ENCODE peak calls at places on chromosomes 16 and 17, in seven cellular contexts. One of them, this sample, is unnamed.

GRCh38 chr16:81956213-81956948 is 54.9 kb downstream of the SDR42E1 start:
- DNase-seq in H9: no peak
- DNase-seq in trophoblast cell: peak
- DNase-seq in neuronal stem cell: no peak
- DNase-seq in mesenchymal stem cell: no peak
- DNase-seq in IMR-90: no peak
- DNase-seq in H1: no peak
- DNase-seq in this sample: no peak

GRCh38 chr17:70099267-70099666 is 24.2 kb downstream of the KCNJ16 start:
- DNase-seq in neuronal stem cell: no peak
- DNase-seq in H1: no peak
- DNase-seq in trophoblast cell: no peak
- DNase-seq in H9: no peak
- DNase-seq in IMR-90: no peak
- DNase-seq in mesenchymal stem cell: no peak
- DNase-seq in this sample: no peak

GRCh38 chr16:23286131-23286532 is 16.0 kb upstream of the SCNN1B start:
- DNase-seq in mesenchymal stem cell: no peak
- DNase-seq in H1: no peak
- DNase-seq in trophoblast cell: peak
- DNase-seq in neuronal stem cell: no peak
- DNase-seq in IMR-90: peak
- DNase-seq in H9: no peak
- DNase-seq in this sample: no peak

GRCh38 chr16:85950519-85950918 is 51.6 kb downstream of the IRF8 start:
- DNase-seq in trophoblast cell: peak
- DNase-seq in H9: no peak
- DNase-seq in mesenchymal stem cell: no peak
- DNase-seq in IMR-90: no peak
- DNase-seq in H1: no peak
- DNase-seq in neuronal stem cell: no peak
- DNase-seq in this sample: no peak

GRCh38 chr17:8831234-8831849 is 32.2 kb upstream of the MFSD6L start:
- DNase-seq in trophoblast cell: no peak
- DNase-seq in mesenchymal stem cell: no peak
- DNase-seq in neuronal stem cell: no peak
- DNase-seq in H1: peak
- DNase-seq in H9: no peak
- DNase-seq in IMR-90: no peak
- DNase-seq in this sample: no peak

GRCh38 chr17:20214807-20215206 is 205.6 kb downstream of the SPECC1 start:
- DNase-seq in neuronal stem cell: no peak
- DNase-seq in IMR-90: no peak
- DNase-seq in H9: no peak
- DNase-seq in trophoblast cell: no peak
- DNase-seq in H1: no peak
- DNase-seq in mesenchymal stem cell: no peak
- DNase-seq in this sample: no peak

GRCh38 chr16:57416084-57416483 is 11.5 kb downstream of the CCL17 start:
- DNase-seq in H9: no peak
- DNase-seq in mesenchymal stem cell: no peak
- DNase-seq in IMR-90: no peak
- DNase-seq in neuronal stem cell: no peak
- DNase-seq in H1: no peak
- DNase-seq in trophoblast cell: no peak
- DNase-seq in this sample: no peak

GRCh38 chr17:45675012-45675411 is 109.1 kb upstream of the CRHR1 start:
- DNase-seq in H1: no peak
- DNase-seq in neuronal stem cell: no peak
- DNase-seq in H9: no peak
- DNase-seq in mesenchymal stem cell: no peak
- DNase-seq in trophoblast cell: no peak
- DNase-seq in IMR-90: no peak
- DNase-seq in this sample: no peak

GRCh38 chr16:55116165-55116894 is 185.7 kb downstream of the IRX5 start:
- DNase-seq in neuronal stem cell: no peak
- DNase-seq in trophoblast cell: no peak
- DNase-seq in H9: no peak
- DNase-seq in mesenchymal stem cell: peak
- DNase-seq in H1: no peak
- DNase-seq in IMR-90: peak
- DNase-seq in this sample: no peak

GRCh38 chr16:73949574-73950348 is 346.9 kb upstream of the PSMD7 start:
- DNase-seq in H1: no peak
- DNase-seq in neuronal stem cell: no peak
- DNase-seq in H9: no peak
- DNase-seq in mesenchymal stem cell: peak
- DNase-seq in IMR-90: peak
- DNase-seq in trophoblast cell: peak
- DNase-seq in this sample: no peak

GRCh38 chr16:16197966-16198365 is 25.3 kb downstream of the ABCC6 start:
- DNase-seq in H1: no peak
- DNase-seq in trophoblast cell: no peak
- DNase-seq in mesenchymal stem cell: no peak
- DNase-seq in H9: no peak
- DNase-seq in IMR-90: no peak
- DNase-seq in neuronal stem cell: no peak
- DNase-seq in this sample: no peak

GRCh38 chr17:62819511-62820221 is 11.6 kb upstream of the MARCHF10 start:
- DNase-seq in mesenchymal stem cell: peak
- DNase-seq in H1: no peak
- DNase-seq in neuronal stem cell: peak
- DNase-seq in IMR-90: peak
- DNase-seq in trophoblast cell: peak
- DNase-seq in H9: peak
- DNase-seq in this sample: peak

GRCh38 chr16:52773026-52773425 is 226.1 kb upstream of the TOX3 start:
- DNase-seq in IMR-90: no peak
- DNase-seq in H1: no peak
- DNase-seq in neuronal stem cell: no peak
- DNase-seq in mesenchymal stem cell: no peak
- DNase-seq in H9: no peak
- DNase-seq in trophoblast cell: no peak
- DNase-seq in this sample: peak

GRCh38 chr16:55842369-55843104 is 9.6 kb upstream of the CES1 start:
- DNase-seq in mesenchymal stem cell: peak
- DNase-seq in H9: no peak
- DNase-seq in IMR-90: peak
- DNase-seq in neuronal stem cell: peak
- DNase-seq in trophoblast cell: peak
- DNase-seq in H1: peak
- DNase-seq in this sample: peak

GRCh38 chr17:9839433-9839832 is 13.7 kb downstream of the GLP2R start:
- DNase-seq in mesenchymal stem cell: no peak
- DNase-seq in trophoblast cell: no peak
- DNase-seq in H9: peak
- DNase-seq in IMR-90: peak
- DNase-seq in H1: no peak
- DNase-seq in neuronal stem cell: no peak
- DNase-seq in this sample: peak

GRCh38 chr17:32757963-32758362 is 119.0 kb downstream of the MYO1D start:
- DNase-seq in mesenchymal stem cell: peak
- DNase-seq in IMR-90: no peak
- DNase-seq in neuronal stem cell: no peak
- DNase-seq in H1: no peak
- DNase-seq in trophoblast cell: no peak
- DNase-seq in H9: no peak
- DNase-seq in this sample: no peak

GRCh38 chr16:3902731-3903130 is 22.2 kb upstream of the CREBBP start:
- DNase-seq in H9: no peak
- DNase-seq in IMR-90: no peak
- DNase-seq in neuronal stem cell: no peak
- DNase-seq in H1: no peak
- DNase-seq in trophoblast cell: no peak
- DNase-seq in mesenchymal stem cell: no peak
- DNase-seq in this sample: no peak

GRCh38 chr17:75109047-75109406 is 742 bp upstream of the ARMC7 start:
- DNase-seq in IMR-90: no peak
- DNase-seq in trophoblast cell: no peak
- DNase-seq in neuronal stem cell: no peak
- DNase-seq in mesenchymal stem cell: no peak
- DNase-seq in H9: peak
- DNase-seq in H1: no peak
- DNase-seq in this sample: no peak

GRCh38 chr17:82937411-82938371 is 97.9 kb upstream of the ZNF750 start:
- DNase-seq in mesenchymal stem cell: no peak
- DNase-seq in trophoblast cell: no peak
- DNase-seq in IMR-90: no peak
- DNase-seq in H1: no peak
- DNase-seq in H9: no peak
- DNase-seq in neuronal stem cell: no peak
- DNase-seq in this sample: no peak

GRCh38 chr17:49618112-49618611 is 42.5 kb downstream of the NXPH3 start:
- DNase-seq in neuronal stem cell: no peak
- DNase-seq in H9: no peak
- DNase-seq in H1: no peak
- DNase-seq in IMR-90: peak
- DNase-seq in trophoblast cell: no peak
- DNase-seq in mesenchymal stem cell: no peak
- DNase-seq in this sample: no peak

GRCh38 chr17:56884483-56885144 is 29.2 kb downstream of the TRIM25 start:
- DNase-seq in mesenchymal stem cell: no peak
- DNase-seq in IMR-90: no peak
- DNase-seq in H1: no peak
- DNase-seq in trophoblast cell: no peak
- DNase-seq in neuronal stem cell: no peak
- DNase-seq in H9: no peak
- DNase-seq in this sample: no peak

GRCh38 chr17:66466933-66467367 is 164.5 kb downstream of the PRKCA start:
- DNase-seq in IMR-90: peak
- DNase-seq in H1: no peak
- DNase-seq in H9: peak
- DNase-seq in mesenchymal stem cell: peak
- DNase-seq in neuronal stem cell: no peak
- DNase-seq in trophoblast cell: peak
- DNase-seq in this sample: peak

GRCh38 chr17:8359769-8360168 is 16.7 kb downstream of the KRABD2 start:
- DNase-seq in neuronal stem cell: no peak
- DNase-seq in H1: no peak
- DNase-seq in H9: no peak
- DNase-seq in mesenchymal stem cell: peak
- DNase-seq in IMR-90: peak
- DNase-seq in trophoblast cell: no peak
- DNase-seq in this sample: peak

GRCh38 chr17:70544307-70544706 is 375.0 kb downstream of the KCNJ2 start:
- DNase-seq in H1: no peak
- DNase-seq in trophoblast cell: no peak
- DNase-seq in mesenchymal stem cell: no peak
- DNase-seq in neuronal stem cell: no peak
- DNase-seq in IMR-90: no peak
- DNase-seq in H9: no peak
- DNase-seq in this sample: no peak

GRCh38 chr16:23803591-23804123 is 32.1 kb upstream of the PRKCB start:
- DNase-seq in IMR-90: peak
- DNase-seq in neuronal stem cell: peak
- DNase-seq in H1: peak
- DNase-seq in trophoblast cell: peak
- DNase-seq in H9: peak
- DNase-seq in mesenchymal stem cell: no peak
- DNase-seq in this sample: peak

GRCh38 chr16:10787304-10787703 is 31.3 kb downstream of the TVP23A start:
- DNase-seq in mesenchymal stem cell: no peak
- DNase-seq in H9: no peak
- DNase-seq in H1: no peak
- DNase-seq in IMR-90: no peak
- DNase-seq in neuronal stem cell: peak
- DNase-seq in trophoblast cell: no peak
- DNase-seq in this sample: peak

GRCh38 chr16:70437582-70438324 is 1.1 kb downstream of the ST3GAL2 start:
- DNase-seq in trophoblast cell: no peak
- DNase-seq in H1: peak
- DNase-seq in H9: no peak
- DNase-seq in neuronal stem cell: no peak
- DNase-seq in IMR-90: peak
- DNase-seq in mesenchymal stem cell: peak
- DNase-seq in this sample: peak

GRCh38 chr17:60600490-60601431 is 768 bp downstream of the PPM1D start:
- DNase-seq in mesenchymal stem cell: peak
- DNase-seq in IMR-90: peak
- DNase-seq in trophoblast cell: peak
- DNase-seq in neuronal stem cell: peak
- DNase-seq in H9: peak
- DNase-seq in H1: peak
- DNase-seq in this sample: peak

GRCh38 chr16:16938009-16938408 is 532.8 kb downstream of the XYLT1 start:
- DNase-seq in trophoblast cell: no peak
- DNase-seq in IMR-90: no peak
- DNase-seq in H1: no peak
- DNase-seq in mesenchymal stem cell: no peak
- DNase-seq in H9: no peak
- DNase-seq in neuronal stem cell: no peak
- DNase-seq in this sample: peak

GRCh38 chr17:79644617-79645016 is 33.8 kb upstream of the RBFOX3 start:
- DNase-seq in mesenchymal stem cell: no peak
- DNase-seq in H9: no peak
- DNase-seq in neuronal stem cell: no peak
- DNase-seq in IMR-90: no peak
- DNase-seq in H1: no peak
- DNase-seq in trophoblast cell: no peak
- DNase-seq in this sample: no peak
- H2AK5ac ChIP-seq in mesenchymal stem cell: no peak
- H2AK5ac ChIP-seq in H9: no peak
- H2AK5ac ChIP-seq in neuronal stem cell: no peak
- H2AK5ac ChIP-seq in IMR-90: no peak
- H2AK5ac ChIP-seq in H1: no peak
- H2AK5ac ChIP-seq in trophoblast cell: no peak
- H2AK5ac ChIP-seq in this sample: no peak

GRCh38 chr16:26818393-26818792 is 248.3 kb upstream of the C16orf82 start:
- DNase-seq in trophoblast cell: no peak
- DNase-seq in mesenchymal stem cell: no peak
- DNase-seq in IMR-90: no peak
- DNase-seq in H1: no peak
- DNase-seq in neuronal stem cell: no peak
- DNase-seq in H9: no peak
- DNase-seq in this sample: no peak
- H2AK5ac ChIP-seq in trophoblast cell: no peak
- H2AK5ac ChIP-seq in mesenchymal stem cell: no peak
- H2AK5ac ChIP-seq in IMR-90: no peak
- H2AK5ac ChIP-seq in H1: no peak
- H2AK5ac ChIP-seq in neuronal stem cell: no peak
- H2AK5ac ChIP-seq in H9: no peak
- H2AK5ac ChIP-seq in this sample: no peak

DNA sequence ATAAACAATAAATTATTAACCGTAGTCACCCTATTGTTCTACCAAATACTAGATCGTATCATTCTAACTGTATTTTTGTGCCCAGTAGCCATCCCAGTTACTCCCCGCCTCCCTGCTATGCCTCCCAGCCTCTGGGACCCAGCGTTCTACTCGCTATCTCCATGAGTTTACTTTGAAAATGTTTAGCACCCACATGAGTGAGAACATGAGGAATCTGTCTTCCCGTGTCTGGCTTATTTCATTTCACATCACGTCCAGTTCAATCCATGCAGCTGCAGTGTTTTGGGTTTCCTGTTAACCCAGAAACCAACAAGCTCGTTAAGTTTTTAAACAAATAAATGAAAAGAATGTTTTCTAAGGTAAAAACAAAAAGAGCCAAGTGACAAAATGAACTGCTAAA is 82.1 kb downstream of the VPS53 start:
- DNase-seq in H9: no peak
- DNase-seq in H1: no peak
- DNase-seq in neuronal stem cell: no peak
- DNase-seq in mesenchymal stem cell: peak
- DNase-seq in IMR-90: no peak
- DNase-seq in trophoblast cell: no peak
- DNase-seq in this sample: no peak
- H2AK5ac ChIP-seq in H9: no peak
- H2AK5ac ChIP-seq in H1: no peak
- H2AK5ac ChIP-seq in neuronal stem cell: no peak
- H2AK5ac ChIP-seq in mesenchymal stem cell: no peak
- H2AK5ac ChIP-seq in IMR-90: no peak
- H2AK5ac ChIP-seq in trophoblast cell: no peak
- H2AK5ac ChIP-seq in this sample: no peak

GRCh38 chr16:9363520-9363919 is 272.1 kb downstream of the HAPSTR1 start:
- DNase-seq in trophoblast cell: no peak
- DNase-seq in H1: peak
- DNase-seq in IMR-90: no peak
- DNase-seq in H9: no peak
- DNase-seq in mesenchymal stem cell: no peak
- DNase-seq in neuronal stem cell: no peak
- DNase-seq in this sample: no peak
- H2AK5ac ChIP-seq in trophoblast cell: no peak
- H2AK5ac ChIP-seq in H1: no peak
- H2AK5ac ChIP-seq in IMR-90: no peak
- H2AK5ac ChIP-seq in H9: no peak
- H2AK5ac ChIP-seq in mesenchymal stem cell: no peak
- H2AK5ac ChIP-seq in neuronal stem cell: no peak
- H2AK5ac ChIP-seq in this sample: no peak